ENCODE peak calls at places on chromosomes 1 and 21, in five cellular contexts. Q, B, O, Z and L are unnamed samples.

GRCh38 chr1:61287734-61288133 is 205.4 kb downstream of the NFIA start:
- DNase-seq in Z (peak), Q (no peak), B (peak), O (no peak), L (no peak)

GRCh38 chr1:93839756-93840155 is 39.2 kb downstream of the DNTTIP2 start:
- DNase-seq in O (no peak), Q (no peak), B (no peak), Z (peak), L (no peak)

GRCh38 chr21:43611598-43612369 is 47.5 kb downstream of the HSF2BP start:
- DNase-seq in O (peak), B (peak), Z (peak), Q (peak), L (no peak)

GRCh38 chr1:25958475-25958874 is 39.4 kb downstream of the PAFAH2 start:
- DNase-seq in Z (peak), B (peak), O (no peak), Q (no peak), L (no peak)

GRCh38 chr1:14137411-14138134 is 437.6 kb downstream of the PRDM2 start:
- DNase-seq in B (no peak), O (no peak), Z (peak), Q (no peak), L (no peak)

GRCh38 chr1:201218409-201218808 is 27.8 kb downstream of the IGFN1 start:
- DNase-seq in O (peak), Z (no peak), Q (no peak), B (no peak), L (no peak)

GRCh38 chr21:44873356-44874239 is at the start of gene PTTG1IP:
- DNase-seq in O (peak), Z (peak), B (peak), Q (peak), L (peak)

GRCh38 chr1:38667626-38668025 is 191.9 kb downstream of the RRAGC start:
- DNase-seq in Q (no peak), B (no peak), O (no peak), Z (no peak), L (no peak)

GRCh38 chr1:15330028-15330427 is 79.7 kb upstream of the EFHD2 start:
- DNase-seq in O (no peak), B (no peak), Z (peak), Q (no peak), L (no peak)

GRCh38 chr1:9280015-9280860 is 12.5 kb upstream of the SPSB1 start:
- DNase-seq in Q (no peak), Z (peak), B (peak), O (peak), L (no peak)

GRCh38 chr1:149848340-149848771 is 51.0 kb upstream of the BOLA1 start:
- DNase-seq in Q (peak), Z (peak), B (no peak), O (no peak), L (no peak)

GRCh38 chr1:40806724-40807675 is 23.4 kb downstream of the KCNQ4 start:
- DNase-seq in B (peak), Z (no peak), Q (no peak), O (no peak), L (no peak)

GRCh38 chr1:226551299-226551698 is 2.7 kb downstream of the STUM start:
- DNase-seq in Q (no peak), Z (no peak), O (no peak), B (no peak), L (no peak)

GRCh38 chr1:27562483-27563406 is 41.2 kb downstream of the AHDC1 start:
- DNase-seq in B (no peak), Q (no peak), O (no peak), Z (no peak), L (no peak)

GRCh38 chr21:32955307-32955937 is 70.3 kb upstream of the OLIG2 start:
- DNase-seq in O (peak), Z (no peak), Q (no peak), B (no peak), L (no peak)

GRCh38 chr1:10599194-10599861 is 124.6 kb downstream of the PEX14 start:
- DNase-seq in Z (peak), B (peak), Q (no peak), O (no peak), L (no peak)

GRCh38 chr1:24954631-24955030 is 24.6 kb upstream of the RUNX3 start:
- DNase-seq in B (no peak), O (no peak), Q (no peak), Z (no peak), L (no peak)

GRCh38 chr21:32539378-32539777 is 45.9 kb downstream of the TCP10L start:
- DNase-seq in B (no peak), Z (no peak), Q (no peak), O (no peak), L (no peak)

GRCh38 chr1:209398330-209398991 is 185.1 kb upstream of the CAMK1G start:
- DNase-seq in Q (no peak), O (peak), B (peak), Z (peak), L (no peak)

GRCh38 chr1:170791941-170792340 is 128.0 kb downstream of the PRRX1 start:
- DNase-seq in B (no peak), Q (no peak), O (no peak), Z (no peak), L (no peak)

GRCh38 chr1:41626616-41627375 is 142.3 kb upstream of the EDN2 start:
- DNase-seq in Z (peak), O (peak), B (peak), Q (no peak), L (no peak)

DNA sequence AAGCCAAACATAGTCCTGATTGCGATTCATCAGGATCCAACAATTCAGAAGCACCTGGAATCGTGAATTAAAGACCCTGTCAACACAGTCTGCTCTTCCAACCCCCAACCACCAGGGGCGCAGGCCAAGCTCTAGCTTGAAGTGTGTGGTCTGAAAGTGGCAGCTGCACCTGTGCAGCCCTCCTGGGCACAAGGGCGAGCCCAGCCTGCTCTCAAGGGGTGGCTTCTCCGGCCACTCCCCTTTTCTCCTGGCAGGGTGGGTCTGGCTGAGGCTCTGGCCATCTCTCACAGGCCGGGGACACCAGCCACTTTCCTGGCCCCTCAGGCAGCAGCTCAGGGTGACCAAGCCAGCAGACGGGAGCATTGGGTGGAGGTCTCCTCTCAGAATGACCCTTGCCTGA is 62.3 kb downstream of the SLC66A1 start:
- DNase-seq in B (no peak), O (peak), Z (no peak), Q (peak), L (no peak)
- TF ChIP-seq CTCF in B (peak), O (peak), Z (peak), Q (peak), L (no peak)

GRCh38 chr1:59183918-59184317 is 113.0 kb upstream of the FGGY start:
- DNase-seq in Q (no peak), Z (no peak), B (no peak), O (no peak), L (no peak)

GRCh38 chr1:59185163-59185855 is 111.6 kb upstream of the FGGY start:
- DNase-seq in O (no peak), Z (no peak), B (no peak), Q (no peak), L (no peak)

GRCh38 chr1:59188413-59189213 is 108.3 kb upstream of the FGGY start:
- DNase-seq in O (no peak), Q (no peak), Z (no peak), B (no peak), L (no peak)

GRCh38 chr1:59184506-59184905 is 112.4 kb upstream of the FGGY start:
- DNase-seq in B (no peak), O (peak), Z (no peak), Q (no peak), L (no peak)

DNA sequence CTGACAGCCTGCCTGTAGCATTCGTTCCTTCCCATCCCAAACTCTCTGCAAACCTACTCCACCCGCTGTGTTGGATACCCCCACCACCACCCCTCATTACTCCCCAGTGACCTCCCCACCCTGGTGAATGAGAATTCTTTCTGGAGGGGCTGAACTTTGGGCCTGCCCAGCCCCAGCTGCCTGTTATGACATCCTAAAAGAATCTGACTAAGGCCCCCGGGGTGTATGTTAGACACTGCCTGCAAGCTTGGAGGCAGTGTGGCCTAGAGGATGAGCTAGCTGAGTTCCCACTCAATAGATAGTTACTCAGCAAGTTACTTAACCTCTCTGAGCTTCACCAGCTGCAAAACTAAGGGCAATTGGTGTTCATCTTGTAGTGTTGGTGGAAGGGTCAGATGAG is 110.2 kb upstream of the FGGY start:
- DNase-seq in B (peak), Z (no peak), Q (no peak), O (peak), L (no peak)
- TF ChIP-seq CTCF in B (no peak), Z (no peak), Q (no peak), O (no peak), L (no peak)

DNA sequence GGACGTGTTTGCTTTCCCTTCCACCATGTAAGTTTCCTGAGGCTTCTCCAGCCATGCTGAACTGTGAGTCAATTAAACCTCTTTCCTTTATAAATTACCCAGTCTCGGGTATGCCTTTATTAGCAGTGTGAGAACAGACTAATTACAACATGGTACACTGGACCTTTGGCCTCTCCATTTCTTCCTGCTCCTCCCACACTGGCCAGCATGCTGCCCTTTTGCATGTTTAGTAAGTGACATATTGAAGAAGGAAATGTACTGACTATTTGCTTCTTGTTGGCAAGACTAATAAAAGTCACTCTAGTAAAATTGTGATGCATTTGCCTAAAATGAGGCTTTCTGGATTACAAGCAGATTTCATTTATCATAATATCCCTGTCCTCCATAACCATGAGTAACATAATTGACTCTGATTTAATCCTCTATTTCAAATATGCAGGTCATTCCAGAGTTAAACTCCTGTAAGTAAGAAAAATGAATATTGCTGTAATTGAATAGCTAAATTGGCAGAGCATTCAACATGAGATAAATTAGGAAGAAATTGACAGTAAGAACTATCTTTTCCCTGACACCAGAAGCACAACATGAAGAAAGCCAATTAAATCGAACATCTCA is 427.7 kb upstream of the ZP4 start:
- DNase-seq in B (no peak), Q (no peak), O (no peak), Z (no peak), L (no peak)
- TF ChIP-seq CTCF in B (no peak), Q (no peak), O (no peak), Z (no peak), L (no peak)

GRCh38 chr21:40178726-40179125 is 311.5 kb downstream of the PCP4 start:
- DNase-seq in Z (no peak), O (no peak), B (no peak), Q (no peak), L (no peak)

GRCh38 chr21:40176732-40177131 is 309.5 kb downstream of the PCP4 start:
- DNase-seq in Q (no peak), O (no peak), B (no peak), Z (no peak), L (no peak)

GRCh38 chr21:40169971-40170370 is 302.7 kb downstream of the PCP4 start:
- DNase-seq in Z (no peak), B (no peak), O (no peak), Q (no peak), L (no peak)

GRCh38 chr21:40177979-40178378 is 310.7 kb downstream of the PCP4 start:
- DNase-seq in O (no peak), Q (no peak), B (no peak), Z (no peak), L (no peak)

DNA sequence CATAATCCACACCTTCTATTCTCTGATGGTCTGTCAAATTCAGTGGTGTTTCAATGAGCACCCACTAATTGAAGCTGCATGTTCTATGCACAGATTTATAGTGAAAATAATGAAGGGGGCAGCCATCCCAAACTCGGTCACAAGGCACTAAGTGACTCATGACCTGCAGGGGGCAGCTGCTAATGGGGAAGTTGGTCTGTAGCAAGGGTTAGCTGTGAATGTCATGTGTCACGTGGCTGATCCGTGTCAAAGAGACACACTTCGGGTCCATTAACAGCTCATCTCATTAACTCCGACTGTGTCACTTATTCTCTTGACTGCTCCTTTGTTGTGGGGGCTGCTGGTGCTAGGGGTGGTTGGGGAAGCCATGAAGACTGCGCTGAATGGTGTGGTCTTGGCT is 306.6 kb downstream of the PCP4 start:
- DNase-seq in O (peak), Q (no peak), B (no peak), Z (no peak), L (no peak)
- TF ChIP-seq CTCF in O (peak), Q (no peak), B (no peak), Z (no peak), L (no peak)